ENCODE peak calls at places on chromosome 2, in seven cellular contexts. One of them, this sample, is unnamed.
A peak's percentile ranks its signal among the peaks of the same experiment; 100 is the strongest.

GRCh38 chr2:219252084-219252483 is 959 bp upstream of the TUBA4B start:
- DNase-seq in posterior vena cava: peak; percentile 72
- DNase-seq in colonic mucosa: peak; percentile 43
- DNase-seq in frontal cortex: no peak
- DNase-seq in RKO: no peak
- DNase-seq in D341Med: no peak
- DNase-seq in activated T-helper 1 cell treated with anti-CD3 and anti-CD28 coated beads, Interleukin-12 subunit alpha, Interleukin-12 subunit beta, Interleukin-2, Interleukin-4 antibody, amounts not matched to agents 30 ng/mL and 10 ng/mL and 1 ng/mL, durations not matched to agents 14 hours and 24 hours and 36 hours: no peak
- DNase-seq in this sample: no peak

GRCh38 chr2:177143444-177143843 is 69.2 kb upstream of the HNRNPA3 start:
- DNase-seq in posterior vena cava: no peak
- DNase-seq in colonic mucosa: no peak
- DNase-seq in frontal cortex: no peak
- DNase-seq in RKO: peak; percentile 72
- DNase-seq in D341Med: no peak
- DNase-seq in activated T-helper 1 cell treated with anti-CD3 and anti-CD28 coated beads, Interleukin-12 subunit alpha, Interleukin-12 subunit beta, Interleukin-2, Interleukin-4 antibody, amounts not matched to agents 30 ng/mL and 10 ng/mL and 1 ng/mL, durations not matched to agents 14 hours and 24 hours and 36 hours: no peak
- DNase-seq in this sample: no peak

GRCh38 chr2:42110287-42110973 is 58.7 kb upstream of the EML4 start:
- DNase-seq in posterior vena cava: no peak
- DNase-seq in colonic mucosa: no peak
- DNase-seq in frontal cortex: no peak
- DNase-seq in RKO: no peak
- DNase-seq in D341Med: no peak
- DNase-seq in activated T-helper 1 cell treated with anti-CD3 and anti-CD28 coated beads, Interleukin-12 subunit alpha, Interleukin-12 subunit beta, Interleukin-2, Interleukin-4 antibody, amounts not matched to agents 30 ng/mL and 10 ng/mL and 1 ng/mL, durations not matched to agents 14 hours and 24 hours and 36 hours: no peak
- DNase-seq in this sample: no peak

GRCh38 chr2:236143811-236144210 is 24.4 kb downstream of the GBX2 start:
- DNase-seq in posterior vena cava: peak; percentile 43
- DNase-seq in colonic mucosa: no peak
- DNase-seq in frontal cortex: no peak
- DNase-seq in RKO: no peak
- DNase-seq in D341Med: no peak
- DNase-seq in activated T-helper 1 cell treated with anti-CD3 and anti-CD28 coated beads, Interleukin-12 subunit alpha, Interleukin-12 subunit beta, Interleukin-2, Interleukin-4 antibody, amounts not matched to agents 30 ng/mL and 10 ng/mL and 1 ng/mL, durations not matched to agents 14 hours and 24 hours and 36 hours: no peak
- DNase-seq in this sample: no peak

GRCh38 chr2:217943379-217944321 is 59.1 kb downstream of the TNS1 start:
- DNase-seq in posterior vena cava: peak; percentile 94
- DNase-seq in colonic mucosa: peak; percentile 65
- DNase-seq in frontal cortex: peak; percentile 89
- DNase-seq in RKO: no peak
- DNase-seq in D341Med: peak; percentile 46
- DNase-seq in activated T-helper 1 cell treated with anti-CD3 and anti-CD28 coated beads, Interleukin-12 subunit alpha, Interleukin-12 subunit beta, Interleukin-2, Interleukin-4 antibody, amounts not matched to agents 30 ng/mL and 10 ng/mL and 1 ng/mL, durations not matched to agents 14 hours and 24 hours and 36 hours: peak; percentile 2
- DNase-seq in this sample: peak; percentile 89

GRCh38 chr2:173355132-173355865 is 627 bp downstream of the CDCA7 start:
- DNase-seq in posterior vena cava: peak; percentile 84
- DNase-seq in colonic mucosa: peak; percentile 63
- DNase-seq in frontal cortex: no peak
- DNase-seq in RKO: peak; percentile 77
- DNase-seq in D341Med: peak; percentile 67
- DNase-seq in activated T-helper 1 cell treated with anti-CD3 and anti-CD28 coated beads, Interleukin-12 subunit alpha, Interleukin-12 subunit beta, Interleukin-2, Interleukin-4 antibody, amounts not matched to agents 30 ng/mL and 10 ng/mL and 1 ng/mL, durations not matched to agents 14 hours and 24 hours and 36 hours: peak; percentile 39
- DNase-seq in this sample: no peak

GRCh38 chr2:125169022-125169763 is 1144.1 kb downstream of the CNTNAP5 start:
- DNase-seq in posterior vena cava: no peak
- DNase-seq in colonic mucosa: no peak
- DNase-seq in frontal cortex: no peak
- DNase-seq in RKO: no peak
- DNase-seq in D341Med: no peak
- DNase-seq in activated T-helper 1 cell treated with anti-CD3 and anti-CD28 coated beads, Interleukin-12 subunit alpha, Interleukin-12 subunit beta, Interleukin-2, Interleukin-4 antibody, amounts not matched to agents 30 ng/mL and 10 ng/mL and 1 ng/mL, durations not matched to agents 14 hours and 24 hours and 36 hours: no peak
- DNase-seq in this sample: no peak

GRCh38 chr2:4828682-4829374 is 863.4 kb upstream of the SOX11 start:
- DNase-seq in posterior vena cava: no peak
- DNase-seq in colonic mucosa: no peak
- DNase-seq in frontal cortex: no peak
- DNase-seq in RKO: no peak
- DNase-seq in D341Med: no peak
- DNase-seq in activated T-helper 1 cell treated with anti-CD3 and anti-CD28 coated beads, Interleukin-12 subunit alpha, Interleukin-12 subunit beta, Interleukin-2, Interleukin-4 antibody, amounts not matched to agents 30 ng/mL and 10 ng/mL and 1 ng/mL, durations not matched to agents 14 hours and 24 hours and 36 hours: no peak
- DNase-seq in this sample: no peak

GRCh38 chr2:23640711-23641110 is 255.7 kb downstream of the KLHL29 start:
- DNase-seq in posterior vena cava: no peak
- DNase-seq in colonic mucosa: no peak
- DNase-seq in frontal cortex: no peak
- DNase-seq in RKO: no peak
- DNase-seq in D341Med: no peak
- DNase-seq in activated T-helper 1 cell treated with anti-CD3 and anti-CD28 coated beads, Interleukin-12 subunit alpha, Interleukin-12 subunit beta, Interleukin-2, Interleukin-4 antibody, amounts not matched to agents 30 ng/mL and 10 ng/mL and 1 ng/mL, durations not matched to agents 14 hours and 24 hours and 36 hours: no peak
- DNase-seq in this sample: no peak

GRCh38 chr2:31694444-31694843 is 113.7 kb upstream of the SRD5A2 start:
- DNase-seq in posterior vena cava: no peak
- DNase-seq in colonic mucosa: no peak
- DNase-seq in frontal cortex: no peak
- DNase-seq in RKO: peak; percentile 41
- DNase-seq in D341Med: no peak
- DNase-seq in activated T-helper 1 cell treated with anti-CD3 and anti-CD28 coated beads, Interleukin-12 subunit alpha, Interleukin-12 subunit beta, Interleukin-2, Interleukin-4 antibody, amounts not matched to agents 30 ng/mL and 10 ng/mL and 1 ng/mL, durations not matched to agents 14 hours and 24 hours and 36 hours: no peak
- DNase-seq in this sample: no peak

GRCh38 chr2:33681333-33681732 is 82.2 kb upstream of the FAM98A start:
- DNase-seq in posterior vena cava: no peak
- DNase-seq in colonic mucosa: no peak
- DNase-seq in frontal cortex: no peak
- DNase-seq in RKO: peak; percentile 40
- DNase-seq in D341Med: no peak
- DNase-seq in activated T-helper 1 cell treated with anti-CD3 and anti-CD28 coated beads, Interleukin-12 subunit alpha, Interleukin-12 subunit beta, Interleukin-2, Interleukin-4 antibody, amounts not matched to agents 30 ng/mL and 10 ng/mL and 1 ng/mL, durations not matched to agents 14 hours and 24 hours and 36 hours: no peak
- DNase-seq in this sample: no peak

GRCh38 chr2:117523267-117523666 is 291.2 kb upstream of the DDX18 start:
- DNase-seq in posterior vena cava: no peak
- DNase-seq in colonic mucosa: peak; percentile 94
- DNase-seq in frontal cortex: peak; percentile 11
- DNase-seq in RKO: no peak
- DNase-seq in D341Med: peak; percentile 45
- DNase-seq in activated T-helper 1 cell treated with anti-CD3 and anti-CD28 coated beads, Interleukin-12 subunit alpha, Interleukin-12 subunit beta, Interleukin-2, Interleukin-4 antibody, amounts not matched to agents 30 ng/mL and 10 ng/mL and 1 ng/mL, durations not matched to agents 14 hours and 24 hours and 36 hours: no peak
- DNase-seq in this sample: no peak

GRCh38 chr2:67243919-67244318 is 153.2 kb upstream of the ETAA1 start:
- DNase-seq in posterior vena cava: no peak
- DNase-seq in colonic mucosa: no peak
- DNase-seq in frontal cortex: no peak
- DNase-seq in RKO: no peak
- DNase-seq in D341Med: no peak
- DNase-seq in activated T-helper 1 cell treated with anti-CD3 and anti-CD28 coated beads, Interleukin-12 subunit alpha, Interleukin-12 subunit beta, Interleukin-2, Interleukin-4 antibody, amounts not matched to agents 30 ng/mL and 10 ng/mL and 1 ng/mL, durations not matched to agents 14 hours and 24 hours and 36 hours: no peak
- DNase-seq in this sample: no peak

GRCh38 chr2:68429311-68429826 is 37.7 kb downstream of the FBXO48 start:
- DNase-seq in posterior vena cava: no peak
- DNase-seq in colonic mucosa: no peak
- DNase-seq in frontal cortex: no peak
- DNase-seq in RKO: no peak
- DNase-seq in D341Med: no peak
- DNase-seq in activated T-helper 1 cell treated with anti-CD3 and anti-CD28 coated beads, Interleukin-12 subunit alpha, Interleukin-12 subunit beta, Interleukin-2, Interleukin-4 antibody, amounts not matched to agents 30 ng/mL and 10 ng/mL and 1 ng/mL, durations not matched to agents 14 hours and 24 hours and 36 hours: no peak
- DNase-seq in this sample: no peak

GRCh38 chr2:73059106-73059505 is 12.4 kb downstream of the SFXN5 start:
- DNase-seq in posterior vena cava: no peak
- DNase-seq in colonic mucosa: no peak
- DNase-seq in frontal cortex: no peak
- DNase-seq in RKO: no peak
- DNase-seq in D341Med: no peak
- DNase-seq in activated T-helper 1 cell treated with anti-CD3 and anti-CD28 coated beads, Interleukin-12 subunit alpha, Interleukin-12 subunit beta, Interleukin-2, Interleukin-4 antibody, amounts not matched to agents 30 ng/mL and 10 ng/mL and 1 ng/mL, durations not matched to agents 14 hours and 24 hours and 36 hours: no peak
- DNase-seq in this sample: peak; percentile 85

GRCh38 chr2:193251909-193252308 is 1057.2 kb upstream of the TMEFF2 start:
- DNase-seq in posterior vena cava: no peak
- DNase-seq in colonic mucosa: no peak
- DNase-seq in frontal cortex: no peak
- DNase-seq in RKO: no peak
- DNase-seq in D341Med: no peak
- DNase-seq in activated T-helper 1 cell treated with anti-CD3 and anti-CD28 coated beads, Interleukin-12 subunit alpha, Interleukin-12 subunit beta, Interleukin-2, Interleukin-4 antibody, amounts not matched to agents 30 ng/mL and 10 ng/mL and 1 ng/mL, durations not matched to agents 14 hours and 24 hours and 36 hours: no peak
- DNase-seq in this sample: no peak